ENCODE peak calls at places on chromosome X, in eight cellular contexts. One of them, this sample, is unnamed.

GRCh38 chrX:10972731-10973130 is 138.4 kb upstream of the HCCS start:
- DNase-seq in spleen: no peak
- DNase-seq in adipocyte: peak
- DNase-seq in tibial artery: no peak
- DNase-seq in fibroblast of lung: peak
- DNase-seq in H7: no peak
- DNase-seq in dorsolateral prefrontal cortex: no peak
- DNase-seq in AG04450: no peak
- DNase-seq in this sample: no peak

GRCh38 chrX:150899191-150899757 is 806 bp upstream of the CD99L2 start:
- DNase-seq in spleen: peak
- DNase-seq in adipocyte: peak
- DNase-seq in tibial artery: peak
- DNase-seq in fibroblast of lung: peak
- DNase-seq in H7: peak
- DNase-seq in dorsolateral prefrontal cortex: peak
- DNase-seq in AG04450: no peak
- DNase-seq in this sample: peak

GRCh38 chrX:56812515-56813105 is 83.6 kb downstream of the NBDY start:
- DNase-seq in spleen: no peak
- DNase-seq in adipocyte: no peak
- DNase-seq in tibial artery: no peak
- DNase-seq in fibroblast of lung: peak
- DNase-seq in H7: no peak
- DNase-seq in dorsolateral prefrontal cortex: no peak
- DNase-seq in AG04450: no peak
- DNase-seq in this sample: no peak

GRCh38 chrX:37796805-37797204 is 16.9 kb downstream of the CYBB start:
- DNase-seq in spleen: peak
- DNase-seq in adipocyte: no peak
- DNase-seq in tibial artery: peak
- DNase-seq in fibroblast of lung: no peak
- DNase-seq in H7: no peak
- DNase-seq in dorsolateral prefrontal cortex: peak
- DNase-seq in AG04450: no peak
- DNase-seq in this sample: no peak

GRCh38 chrX:49064735-49065134 is 5.9 kb downstream of the CCDC120 start:
- DNase-seq in spleen: no peak
- DNase-seq in adipocyte: no peak
- DNase-seq in tibial artery: no peak
- DNase-seq in fibroblast of lung: no peak
- DNase-seq in H7: peak
- DNase-seq in dorsolateral prefrontal cortex: no peak
- DNase-seq in AG04450: no peak
- DNase-seq in this sample: peak

GRCh38 chrX:91435465-91435864 is 826 bp downstream of the PABPC5 start:
- DNase-seq in spleen: no peak
- DNase-seq in adipocyte: peak
- DNase-seq in tibial artery: no peak
- DNase-seq in fibroblast of lung: peak
- DNase-seq in H7: peak
- DNase-seq in dorsolateral prefrontal cortex: no peak
- DNase-seq in AG04450: no peak
- DNase-seq in this sample: no peak

GRCh38 chrX:115031989-115032388 is 14.6 kb upstream of the IL13RA2 start:
- DNase-seq in spleen: no peak
- DNase-seq in adipocyte: no peak
- DNase-seq in tibial artery: no peak
- DNase-seq in fibroblast of lung: no peak
- DNase-seq in H7: no peak
- DNase-seq in dorsolateral prefrontal cortex: no peak
- DNase-seq in AG04450: no peak
- DNase-seq in this sample: no peak

GRCh38 chrX:155611302-155611701 is 1.4 kb downstream of the TMLHE start:
- DNase-seq in spleen: no peak
- DNase-seq in adipocyte: no peak
- DNase-seq in tibial artery: no peak
- DNase-seq in fibroblast of lung: no peak
- DNase-seq in H7: no peak
- DNase-seq in dorsolateral prefrontal cortex: no peak
- DNase-seq in AG04450: no peak
- DNase-seq in this sample: no peak

GRCh38 chrX:153310901-153311300 is 10.7 kb downstream of the PNMA6F start:
- DNase-seq in spleen: no peak
- DNase-seq in adipocyte: no peak
- DNase-seq in tibial artery: no peak
- DNase-seq in fibroblast of lung: no peak
- DNase-seq in H7: peak
- DNase-seq in dorsolateral prefrontal cortex: no peak
- DNase-seq in AG04450: no peak
- DNase-seq in this sample: no peak

GRCh38 chrX:41720125-41720780 is 3.7 kb upstream of the GPR82 start:
- DNase-seq in spleen: peak
- DNase-seq in adipocyte: peak
- DNase-seq in tibial artery: no peak
- DNase-seq in fibroblast of lung: no peak
- DNase-seq in H7: no peak
- DNase-seq in dorsolateral prefrontal cortex: no peak
- DNase-seq in AG04450: no peak
- DNase-seq in this sample: no peak

GRCh38 chrX:15617111-15617510 is 16.4 kb upstream of the ACE2 start:
- DNase-seq in spleen: no peak
- DNase-seq in adipocyte: no peak
- DNase-seq in tibial artery: no peak
- DNase-seq in fibroblast of lung: no peak
- DNase-seq in H7: no peak
- DNase-seq in dorsolateral prefrontal cortex: no peak
- DNase-seq in AG04450: no peak
- DNase-seq in this sample: no peak

GRCh38 chrX:131677655-131678628 is 134.1 kb downstream of the OR13H1 start:
- DNase-seq in spleen: peak
- DNase-seq in adipocyte: peak
- DNase-seq in tibial artery: no peak
- DNase-seq in fibroblast of lung: peak
- DNase-seq in H7: peak
- DNase-seq in dorsolateral prefrontal cortex: no peak
- DNase-seq in AG04450: no peak
- DNase-seq in this sample: no peak

GRCh38 chrX:119622356-119623232 is 16.4 kb upstream of the NKRF start:
- DNase-seq in spleen: no peak
- DNase-seq in adipocyte: peak
- DNase-seq in tibial artery: no peak
- DNase-seq in fibroblast of lung: peak
- DNase-seq in H7: no peak
- DNase-seq in dorsolateral prefrontal cortex: no peak
- DNase-seq in AG04450: no peak
- DNase-seq in this sample: no peak

GRCh38 chrX:69155786-69156520 is 9.3 kb downstream of the PJA1 start:
- DNase-seq in spleen: no peak
- DNase-seq in adipocyte: no peak
- DNase-seq in tibial artery: no peak
- DNase-seq in fibroblast of lung: no peak
- DNase-seq in H7: no peak
- DNase-seq in dorsolateral prefrontal cortex: no peak
- DNase-seq in AG04450: no peak
- DNase-seq in this sample: peak

GRCh38 chrX:103688949-103689348 is 2.5 kb upstream of the MORF4L2 start:
- DNase-seq in spleen: no peak
- DNase-seq in adipocyte: peak
- DNase-seq in tibial artery: no peak
- DNase-seq in fibroblast of lung: peak
- DNase-seq in H7: no peak
- DNase-seq in dorsolateral prefrontal cortex: no peak
- DNase-seq in AG04450: no peak
- DNase-seq in this sample: no peak

GRCh38 chrX:76439188-76439587 is 11.7 kb downstream of the MAGEE1 start:
- DNase-seq in spleen: no peak
- DNase-seq in adipocyte: no peak
- DNase-seq in tibial artery: no peak
- DNase-seq in fibroblast of lung: no peak
- DNase-seq in H7: no peak
- DNase-seq in dorsolateral prefrontal cortex: no peak
- DNase-seq in AG04450: no peak
- DNase-seq in this sample: no peak

GRCh38 chrX:64977830-64978229 is 1.6 kb upstream of the ZC4H2 start:
- DNase-seq in spleen: no peak
- DNase-seq in adipocyte: no peak
- DNase-seq in tibial artery: no peak
- DNase-seq in fibroblast of lung: no peak
- DNase-seq in H7: no peak
- DNase-seq in dorsolateral prefrontal cortex: no peak
- DNase-seq in AG04450: no peak
- DNase-seq in this sample: no peak

GRCh38 chrX:53476371-53476770 is 42.2 kb upstream of the HSD17B10 start:
- DNase-seq in spleen: no peak
- DNase-seq in adipocyte: peak
- DNase-seq in tibial artery: no peak
- DNase-seq in fibroblast of lung: no peak
- DNase-seq in H7: no peak
- DNase-seq in dorsolateral prefrontal cortex: no peak
- DNase-seq in AG04450: no peak
- DNase-seq in this sample: no peak

GRCh38 chrX:117969782-117970181 is 146.8 kb downstream of the KLHL13 start:
- DNase-seq in spleen: no peak
- DNase-seq in adipocyte: no peak
- DNase-seq in tibial artery: no peak
- DNase-seq in fibroblast of lung: no peak
- DNase-seq in H7: no peak
- DNase-seq in dorsolateral prefrontal cortex: no peak
- DNase-seq in AG04450: no peak
- DNase-seq in this sample: no peak

GRCh38 chrX:128818690-128819089 is 704.6 kb downstream of the SMARCA1 start:
- DNase-seq in spleen: no peak
- DNase-seq in adipocyte: no peak
- DNase-seq in tibial artery: no peak
- DNase-seq in fibroblast of lung: no peak
- DNase-seq in H7: no peak
- DNase-seq in dorsolateral prefrontal cortex: no peak
- DNase-seq in AG04450: no peak
- DNase-seq in this sample: no peak

GRCh38 chrX:128816919-128817318 is 706.4 kb downstream of the SMARCA1 start:
- DNase-seq in spleen: no peak
- DNase-seq in adipocyte: no peak
- DNase-seq in tibial artery: no peak
- DNase-seq in fibroblast of lung: no peak
- DNase-seq in H7: peak
- DNase-seq in dorsolateral prefrontal cortex: no peak
- DNase-seq in AG04450: no peak
- DNase-seq in this sample: no peak
- H3K4me3 ChIP-seq in spleen: no peak
- H3K4me3 ChIP-seq in adipocyte: no peak
- H3K4me3 ChIP-seq in tibial artery: no peak
- H3K4me3 ChIP-seq in fibroblast of lung: no peak
- H3K4me3 ChIP-seq in H7: no peak
- H3K4me3 ChIP-seq in dorsolateral prefrontal cortex: no peak
- H3K4me3 ChIP-seq in AG04450: no peak
- H3K4me3 ChIP-seq in this sample: no peak

DNA sequence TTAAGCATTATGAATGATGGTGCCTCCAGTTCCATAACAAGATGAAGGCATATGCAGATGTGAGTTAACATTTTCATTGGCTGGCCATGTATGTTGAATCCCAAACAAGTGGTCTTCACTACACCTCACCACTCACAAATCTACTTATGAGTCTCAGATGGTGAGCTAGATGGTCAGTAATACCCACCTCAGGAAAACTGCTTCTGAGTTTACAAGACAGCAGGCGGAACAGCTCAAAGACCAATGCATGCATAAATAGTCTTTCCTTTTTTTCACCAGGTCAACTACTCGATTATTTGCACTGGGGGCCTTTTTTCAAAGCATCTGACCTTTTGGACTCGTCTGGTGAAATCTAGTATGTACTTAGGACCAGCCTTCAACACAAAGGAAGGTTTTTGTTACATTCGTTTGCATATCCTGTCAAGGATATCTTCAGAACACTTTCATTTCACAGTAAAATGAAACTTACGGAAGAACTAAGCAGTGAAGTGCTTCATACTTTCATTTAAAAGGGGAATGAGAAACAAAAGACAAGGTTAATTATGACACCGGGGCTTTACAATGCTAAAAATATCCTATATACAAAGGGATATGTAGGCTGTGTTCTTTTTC is 23.1 kb upstream of the TLR7 start:
- DNase-seq in spleen: no peak
- DNase-seq in adipocyte: no peak
- DNase-seq in tibial artery: no peak
- DNase-seq in fibroblast of lung: no peak
- DNase-seq in H7: no peak
- DNase-seq in dorsolateral prefrontal cortex: no peak
- DNase-seq in AG04450: no peak
- DNase-seq in this sample: no peak
- H3K4me3 ChIP-seq in spleen: no peak
- H3K4me3 ChIP-seq in adipocyte: no peak
- H3K4me3 ChIP-seq in tibial artery: no peak
- H3K4me3 ChIP-seq in fibroblast of lung: no peak
- H3K4me3 ChIP-seq in H7: no peak
- H3K4me3 ChIP-seq in dorsolateral prefrontal cortex: no peak
- H3K4me3 ChIP-seq in AG04450: no peak
- H3K4me3 ChIP-seq in this sample: no peak

GRCh38 chrX:124344246-124344645 is 2.1 kb upstream of the SH2D1A start:
- DNase-seq in spleen: no peak
- DNase-seq in adipocyte: no peak
- DNase-seq in tibial artery: no peak
- DNase-seq in fibroblast of lung: no peak
- DNase-seq in H7: no peak
- DNase-seq in dorsolateral prefrontal cortex: no peak
- DNase-seq in AG04450: no peak
- DNase-seq in this sample: no peak
- H3K4me3 ChIP-seq in spleen: no peak
- H3K4me3 ChIP-seq in adipocyte: no peak
- H3K4me3 ChIP-seq in tibial artery: no peak
- H3K4me3 ChIP-seq in fibroblast of lung: no peak
- H3K4me3 ChIP-seq in H7: no peak
- H3K4me3 ChIP-seq in dorsolateral prefrontal cortex: no peak
- H3K4me3 ChIP-seq in AG04450: no peak
- H3K4me3 ChIP-seq in this sample: no peak

GRCh38 chrX:2710041-2710471 is 19.0 kb downstream of the CD99 start:
- DNase-seq in spleen: peak
- DNase-seq in adipocyte: peak
- DNase-seq in tibial artery: no peak
- DNase-seq in fibroblast of lung: peak
- DNase-seq in H7: no peak
- DNase-seq in dorsolateral prefrontal cortex: no peak
- DNase-seq in AG04450: no peak
- DNase-seq in this sample: no peak

GRCh38 chrX:2708601-2709200 is 17.6 kb downstream of the CD99 start:
- DNase-seq in spleen: peak
- DNase-seq in adipocyte: no peak
- DNase-seq in tibial artery: no peak
- DNase-seq in fibroblast of lung: no peak
- DNase-seq in H7: no peak
- DNase-seq in dorsolateral prefrontal cortex: no peak
- DNase-seq in AG04450: no peak
- DNase-seq in this sample: no peak

GRCh38 chrX:2712428-2712827 is 21.3 kb downstream of the CD99 start:
- DNase-seq in spleen: no peak
- DNase-seq in adipocyte: no peak
- DNase-seq in tibial artery: no peak
- DNase-seq in fibroblast of lung: no peak
- DNase-seq in H7: no peak
- DNase-seq in dorsolateral prefrontal cortex: no peak
- DNase-seq in AG04450: no peak
- DNase-seq in this sample: no peak

GRCh38 chrX:2711441-2711840 is 20.3 kb downstream of the CD99 start:
- DNase-seq in spleen: no peak
- DNase-seq in adipocyte: no peak
- DNase-seq in tibial artery: no peak
- DNase-seq in fibroblast of lung: no peak
- DNase-seq in H7: no peak
- DNase-seq in dorsolateral prefrontal cortex: no peak
- DNase-seq in AG04450: no peak
- DNase-seq in this sample: no peak

GRCh38 chrX:2710496-2710895 is 19.4 kb downstream of the CD99 start:
- DNase-seq in spleen: no peak
- DNase-seq in adipocyte: no peak
- DNase-seq in tibial artery: no peak
- DNase-seq in fibroblast of lung: no peak
- DNase-seq in H7: peak
- DNase-seq in dorsolateral prefrontal cortex: no peak
- DNase-seq in AG04450: no peak
- DNase-seq in this sample: no peak
- H3K4me3 ChIP-seq in spleen: no peak
- H3K4me3 ChIP-seq in adipocyte: peak
- H3K4me3 ChIP-seq in tibial artery: no peak
- H3K4me3 ChIP-seq in fibroblast of lung: no peak
- H3K4me3 ChIP-seq in H7: no peak
- H3K4me3 ChIP-seq in dorsolateral prefrontal cortex: no peak
- H3K4me3 ChIP-seq in AG04450: peak
- H3K4me3 ChIP-seq in this sample: no peak